ENCODE peak calls at places on chromosomes 6 and 20, in nine cellular contexts. M is cardiac fibroblast, Q is RWPE2, C is IMR-90, W is adrenal gland, A is choroid plexus epithelial cell, F is AG04449, K is AG04450, P is foreskin fibroblast. J is an unnamed sample.

GRCh38 chr6:128316258-128316952 is 204.0 kb downstream of the PTPRK start:
- DNase-seq in K (no peak), Q (no peak), P (no peak), W (no peak), F (no peak), M (no peak), A (no peak), C (no peak), J (no peak)

GRCh38 chr6:151209071-151209831 is 30.5 kb upstream of the AKAP12 start:
- DNase-seq in K (no peak), C (peak; percentile 20), Q (no peak), F (no peak), P (peak; percentile 49), M (peak; percentile 18), W (no peak), A (peak; percentile 32), J (peak; percentile 30)

GRCh38 chr6:38973178-38974057 is 75.2 kb upstream of the GLP1R start:
- DNase-seq in W (no peak), Q (no peak), M (peak; percentile 87), P (peak; percentile 73), C (peak; percentile 79), K (peak; percentile 38), A (peak; percentile 89), F (peak; percentile 19), J (peak; percentile 69)

GRCh38 chr20:58891686-58892125 is 39.2 kb downstream of the GNAS start:
- DNase-seq in A (peak; percentile 51), C (no peak), P (no peak), W (peak; percentile 45), M (peak; percentile 33), Q (no peak), F (no peak), K (no peak), J (no peak)

GRCh38 chr6:21808551-21809181 is 215.1 kb downstream of the SOX4 start:
- DNase-seq in M (peak; percentile 32), P (peak; percentile 36), F (no peak), C (no peak), A (peak; percentile 78), Q (no peak), K (no peak), W (peak; percentile 56), J (peak; percentile 59)

GRCh38 chr6:113651120-113651519 is 206.0 kb upstream of the MARCKS start:
- DNase-seq in K (no peak), C (no peak), P (peak; percentile 26), Q (no peak), M (no peak), W (no peak), F (no peak), A (no peak), J (no peak)

GRCh38 chr20:49561256-49561655 is 6.7 kb downstream of the PTGIS start:
- DNase-seq in K (no peak), Q (peak; percentile 60), W (no peak), C (no peak), A (no peak), M (no peak), F (no peak), P (no peak), J (no peak)

GRCh38 chr20:36550797-36551299 is 9.5 kb downstream of the MYL9 start:
- DNase-seq in A (peak; percentile 31), Q (no peak), W (peak; percentile 81), K (no peak), P (no peak), M (peak; percentile 58), F (no peak), C (peak; percentile 17), J (no peak)

GRCh38 chr6:77425216-77425615 is 38.1 kb downstream of the HTR1B start:
- DNase-seq in Q (no peak), C (no peak), A (peak; percentile 19), M (peak; percentile 13), F (no peak), K (no peak), P (peak; percentile 28), W (no peak), J (no peak)

GRCh38 chr6:164039954-164040375 is 625.4 kb downstream of the QKI start:
- DNase-seq in M (peak; percentile 59), A (peak; percentile 50), P (peak; percentile 2), F (no peak), C (no peak), W (peak; percentile 58), K (no peak), Q (peak; percentile 80), J (no peak)

GRCh38 chr6:84035484-84035883 is 1.9 kb downstream of the MRAP2 start:
- DNase-seq in W (no peak), Q (no peak), P (no peak), A (no peak), K (no peak), C (no peak), F (no peak), M (no peak), J (no peak)

GRCh38 chr6:11921017-11921438 is 91.1 kb upstream of the HIVEP1 start:
- DNase-seq in K (peak; percentile 66), A (peak; percentile 91), F (peak; percentile 86), C (peak; percentile 95), M (peak; percentile 91), Q (no peak), W (peak; percentile 84), P (peak; percentile 97), J (peak; percentile 91)

GRCh38 chr20:24910461-24910860 is 38.6 kb upstream of the CST7 start:
- DNase-seq in C (no peak), W (no peak), F (no peak), K (no peak), P (no peak), Q (no peak), M (no peak), A (no peak), J (no peak)

GRCh38 chr20:21615617-21616080 is 89.8 kb upstream of the PAX1 start:
- DNase-seq in F (peak; percentile 3), A (peak; percentile 52), P (peak; percentile 16), M (peak; percentile 56), K (no peak), C (peak; percentile 29), W (peak; percentile 84), Q (no peak), J (peak; percentile 24)

GRCh38 chr6:138590796-138591709 is 91.8 kb upstream of the NHSL1 start:
- DNase-seq in K (peak; percentile 50), W (peak; percentile 65), C (peak; percentile 79), F (no peak), M (peak; percentile 85), P (peak; percentile 90), Q (no peak), A (peak; percentile 85), J (peak; percentile 80)

GRCh38 chr20:461254-462198 is 807 bp downstream of the TBC1D20 start:
- DNase-seq in W (peak; percentile 65), A (peak; percentile 43), Q (no peak), F (no peak), P (peak; percentile 63), K (no peak), C (peak; percentile 42), M (peak; percentile 59), J (peak; percentile 45)

GRCh38 chr20:6213311-6213710 is 90.5 kb upstream of the FERMT1 start:
- DNase-seq in W (no peak), F (no peak), C (no peak), K (no peak), A (no peak), P (no peak), Q (no peak), M (no peak), J (no peak)

GRCh38 chr6:137850816-137851602 is 16.1 kb upstream of the TNFAIP3 start:
- DNase-seq in Q (no peak), F (no peak), W (no peak), K (no peak), M (no peak), P (no peak), A (no peak), C (no peak), J (no peak)

GRCh38 chr20:32971703-32972161 is 32.5 kb downstream of the SUN5 start:
- DNase-seq in A (peak; percentile 19), W (no peak), M (no peak), Q (peak; percentile 55), K (no peak), F (no peak), C (no peak), P (no peak), J (no peak)

GRCh38 chr6:56771189-56771588 is 128.5 kb upstream of the DST start:
- DNase-seq in A (no peak), C (no peak), P (no peak), W (no peak), M (no peak), K (no peak), Q (no peak), F (no peak), J (no peak)

GRCh38 chr6:6224933-6225486 is 95.5 kb downstream of the F13A1 start:
- DNase-seq in K (no peak), P (no peak), M (no peak), Q (no peak), W (no peak), C (no peak), A (no peak), F (no peak), J (no peak)
- TF ChIP-seq CTCF in K (no peak), P (no peak), M (no peak), Q (no peak), W (no peak), C (no peak), A (no peak), F (no peak), J (no peak)

GRCh38 chr6:40972190-40972589 is 66.8 kb downstream of the UNC5CL start:
- DNase-seq in K (no peak), P (no peak), C (no peak), F (no peak), Q (no peak), W (no peak), M (no peak), A (no peak), J (no peak)
- H3K4me3 ChIP-seq in K (no peak overlapping the region), P (no peak overlapping the region), C (no peak overlapping the region), F (no peak overlapping the region), Q (no peak overlapping the region), W (no peak overlapping the region), M (no peak overlapping the region), A (no peak overlapping the region), J (no peak overlapping the region)

GRCh38 chr20:63425846-63426485 is 46.5 kb downstream of the KCNQ2 start:
- DNase-seq in P (no peak), W (no peak), A (no peak), Q (no peak), K (no peak), M (no peak), F (no peak), C (no peak), J (no peak)
- TF ChIP-seq CTCF in P (no peak), W (no peak), A (no peak), Q (no peak), K (no peak), M (no peak), F (no peak), C (no peak), J (no peak)

DNA sequence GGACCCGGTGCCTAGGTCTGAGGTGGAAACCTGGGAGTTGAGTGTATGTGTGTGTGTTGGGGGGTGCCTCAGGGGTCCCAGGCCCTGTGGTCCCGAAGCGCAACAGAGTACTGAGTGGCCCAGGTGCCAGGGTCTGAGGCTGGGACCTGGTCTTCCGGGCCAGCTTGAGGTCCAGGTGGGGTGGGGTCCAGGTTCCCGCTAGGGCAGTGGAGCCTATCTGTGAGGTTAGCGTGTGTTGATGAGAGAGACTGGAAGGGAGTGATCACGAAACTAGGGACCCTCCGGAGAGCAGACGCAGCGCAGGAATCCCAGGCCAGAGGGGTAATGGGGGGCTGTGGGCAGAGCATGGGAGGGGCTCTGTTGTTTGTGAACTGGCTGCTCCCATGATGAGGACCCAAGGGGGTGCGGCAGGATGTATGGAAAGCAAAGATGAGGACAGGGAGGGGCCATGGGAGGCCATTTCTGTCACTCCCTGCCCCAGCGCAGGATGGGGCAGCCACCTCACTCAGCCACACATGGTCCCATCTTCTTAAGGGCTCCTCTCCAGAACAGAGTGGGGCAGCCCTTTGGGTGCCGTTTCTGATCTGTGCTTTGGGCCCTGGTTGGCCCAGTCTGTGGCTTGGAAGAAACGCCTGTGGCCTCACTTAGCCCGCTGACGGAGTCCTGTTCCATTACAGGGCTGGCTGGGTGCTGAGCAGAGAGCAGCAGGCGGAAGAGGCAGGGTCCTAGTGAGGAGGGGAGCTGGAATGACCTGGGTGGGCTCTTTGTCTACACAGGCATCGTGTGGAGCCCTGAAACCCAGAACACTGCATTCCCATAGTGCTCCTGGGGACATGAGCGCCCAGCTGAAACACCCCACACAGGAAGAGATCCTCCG is 872 bp downstream of the HSPA12B start:
- DNase-seq in W (no peak), K (no peak), C (no peak), M (no peak), Q (no peak), P (no peak), A (no peak), F (no peak), J (no peak)
- H3K4me3 ChIP-seq in W (no peak overlapping the region), K (no peak overlapping the region), C (no peak overlapping the region), M (no peak overlapping the region), Q (no peak overlapping the region), P (peak overlapping the region; percentile 57), A (no peak overlapping the region), F (no peak overlapping the region), J (no peak overlapping the region)